ENCODE peak calls at places on chromosome 18, in seven cellular contexts. E is tibial nerve, A is fibroblast of the aortic adventitia, U is foreskin fibroblast, C is GM12865, D is B cell, P is cardiac muscle cell. S is an unnamed sample.

GRCh38 chr18:28003451-28003850 is 173.5 kb downstream of the CDH2 start:
- DNase-seq in A (peak; percentile 55), C (no peak), P (peak; percentile 62), D (no peak), E (no peak), U (peak; percentile 32), S (no peak)

GRCh38 chr18:67410075-67410474 is 106.4 kb downstream of the DSEL start:
- DNase-seq in A (no peak), E (no peak), D (no peak), P (peak; percentile 16), U (no peak), C (no peak), S (no peak)

GRCh38 chr18:78771496-78772368 is 207.9 kb upstream of the SALL3 start:
- DNase-seq in D (peak; percentile 37), A (no peak), U (no peak), E (no peak), P (no peak), C (no peak), S (no peak)

GRCh38 chr18:48032876-48033769 is 102.7 kb upstream of the SMAD2 start:
- DNase-seq in P (peak; percentile 54), A (no peak), D (no peak), C (no peak), E (no peak), U (peak; percentile 62), S (no peak)

GRCh38 chr18:22342625-22343024 is 75.1 kb downstream of the CTAGE1 start:
- DNase-seq in E (no peak), U (peak; percentile 30), A (peak; percentile 85), P (peak; percentile 69), D (no peak), C (no peak), S (no peak)

GRCh38 chr18:51076503-51076902 is 46.5 kb downstream of the SMAD4 start:
- DNase-seq in P (no peak), C (no peak), A (no peak), D (no peak), E (no peak), U (no peak), S (peak; percentile 45)

GRCh38 chr18:3703732-3704176 is 253.8 kb downstream of the TGIF1 start:
- DNase-seq in U (peak; percentile 81), A (peak; percentile 89), C (peak; percentile 17), P (peak; percentile 84), D (no peak), E (peak; percentile 71), S (peak; percentile 71)

GRCh38 chr18:47758000-47758399 is 172.5 kb downstream of the SMAD2 start:
- DNase-seq in E (no peak), U (no peak), P (no peak), A (no peak), D (no peak), C (no peak), S (no peak)

GRCh38 chr18:73520229-73520628 is 627.4 kb downstream of the FBXO15 start:
- DNase-seq in P (no peak), C (no peak), A (no peak), E (no peak), U (peak; percentile 17), D (no peak), S (no peak)

GRCh38 chr18:69196336-69196735 is 204.4 kb upstream of the DOK6 start:
- DNase-seq in U (no peak), D (no peak), E (no peak), P (no peak), C (no peak), A (no peak), S (no peak)

GRCh38 chr18:31555971-31556747 is 35.5 kb upstream of the TTR start:
- DNase-seq in D (peak; percentile 51), U (peak; percentile 77), C (peak; percentile 81), P (peak; percentile 84), A (peak; percentile 84), E (peak; percentile 71), S (no peak)

GRCh38 chr18:63779386-63779785 is 4.2 kb downstream of the SERPINB7 start:
- DNase-seq in P (no peak), A (no peak), C (no peak), D (no peak), E (no peak), U (no peak), S (no peak)

GRCh38 chr18:63578357-63578958 is 8.7 kb upstream of the SERPINB13 start:
- DNase-seq in U (peak; percentile 58), A (peak; percentile 66), C (peak; percentile 62), P (peak; percentile 56), E (peak; percentile 53), D (no peak), S (no peak)

GRCh38 chr18:78983530-78983929 is 3.9 kb downstream of the SALL3 start:
- DNase-seq in C (no peak), D (no peak), U (no peak), A (no peak), E (no peak), P (no peak), S (no peak)

GRCh38 chr18:51191139-51191717 is 6.3 kb downstream of the MEX3C start:
- DNase-seq in A (no peak), C (peak; percentile 80), D (no peak), P (no peak), E (no peak), U (no peak), S (no peak)

GRCh38 chr18:48656582-48656981 is 117.8 kb downstream of the CTIF start:
- DNase-seq in D (no peak), U (peak; percentile 76), C (no peak), P (no peak), E (no peak), A (no peak), S (no peak)

GRCh38 chr18:36333418-36333817 is 35.9 kb downstream of the FHOD3 start:
- DNase-seq in D (no peak), U (peak; percentile 87), C (peak; percentile 55), E (no peak), P (peak; percentile 91), A (peak; percentile 95), S (no peak)

GRCh38 chr18:57846258-57846657 is 43.1 kb upstream of the ATP8B1 start:
- DNase-seq in U (peak; percentile 81), P (peak; percentile 90), E (no peak), A (peak; percentile 93), D (no peak), C (no peak), S (no peak)

GRCh38 chr18:8546677-8547076 is 62.6 kb upstream of the RAB12 start:
- DNase-seq in E (no peak), P (no peak), C (no peak), A (no peak), D (no peak), U (no peak), S (no peak)

GRCh38 chr18:62632788-62633455 is 82.4 kb upstream of the PHLPP1 start:
- DNase-seq in E (no peak), P (no peak), A (no peak), C (no peak), U (peak; percentile 30), D (no peak), S (no peak)

GRCh38 chr18:42437646-42438045 is 482.6 kb downstream of the PIK3C3 start:
- DNase-seq in P (peak; percentile 55), E (no peak), A (peak; percentile 55), D (no peak), U (no peak), C (no peak), S (no peak)

GRCh38 chr18:22409445-22409844 is 8.3 kb downstream of the CTAGE1 start:
- DNase-seq in P (no peak), C (no peak), U (no peak), E (no peak), D (no peak), A (no peak), S (no peak)

GRCh38 chr18:48393776-48394175 is 15.4 kb downstream of the ZBTB7C start:
- DNase-seq in A (no peak), C (no peak), P (no peak), D (no peak), U (no peak), E (peak; percentile 55), S (no peak)

GRCh38 chr18:69658137-69658536 is 257.4 kb downstream of the DOK6 start:
- DNase-seq in A (no peak), D (no peak), C (no peak), P (peak; percentile 14), U (peak; percentile 26), E (no peak), S (no peak)

GRCh38 chr18:33355756-33356155 is 84.8 kb downstream of the CCDC178 start:
- DNase-seq in C (no peak), D (no peak), U (no peak), A (no peak), E (no peak), P (no peak), S (no peak)
- TF ChIP-seq CTCF in C (no peak), D (no peak), U (no peak), A (no peak), E (no peak), P (no peak), S (no peak)

DNA sequence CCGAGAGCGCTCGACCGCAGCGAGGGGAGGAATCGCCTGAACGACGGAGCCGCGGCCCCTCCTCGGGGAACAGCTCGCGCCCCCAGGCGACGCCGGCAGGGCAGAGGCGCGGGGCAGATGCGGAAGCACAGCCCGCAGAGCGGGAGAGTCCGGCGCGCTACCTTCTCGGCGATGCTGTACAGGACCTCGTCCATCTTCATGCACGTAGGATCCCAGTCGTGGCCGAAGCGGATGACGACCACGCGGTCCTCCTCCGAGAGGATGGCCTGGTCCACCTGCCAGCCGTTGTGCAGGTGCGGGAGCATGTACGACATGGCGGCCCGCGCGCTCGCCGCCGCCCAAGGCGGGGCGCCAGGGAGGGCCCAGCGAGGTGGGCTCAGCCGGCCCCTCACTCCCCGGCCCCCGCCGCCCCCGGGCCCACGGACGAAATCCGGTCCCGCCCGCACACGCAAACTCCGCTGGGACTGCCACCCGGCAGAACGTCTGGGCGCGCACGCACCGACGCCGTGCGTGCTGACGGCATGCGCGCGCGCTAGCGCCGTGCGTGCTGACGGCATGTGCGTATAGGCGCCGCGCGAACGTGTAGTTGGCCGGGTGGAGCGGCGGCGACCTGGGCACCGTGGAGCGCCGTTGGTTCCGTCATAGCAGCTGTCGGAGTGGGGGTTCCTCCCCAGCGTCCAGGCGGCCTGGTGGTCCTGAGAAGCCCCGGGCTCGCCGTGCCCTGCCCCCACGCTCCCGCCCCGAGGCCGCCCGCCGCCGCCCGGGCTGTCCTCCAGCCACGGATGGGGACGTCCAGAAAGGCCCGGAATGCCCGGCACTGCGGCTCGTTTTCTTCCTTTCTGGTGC is at the start of gene TXNL4A:
- DNase-seq in U (peak; percentile 96), D (peak; percentile 81), C (peak; percentile 95), E (peak; percentile 65), P (peak; percentile 92), A (peak; percentile 81), S (peak; percentile 83)
- TF ChIP-seq CTCF in U (peak; percentile 15), D (peak; percentile 58), C (peak; percentile 9), E (peak; percentile 20), P (peak; percentile 46), A (peak; percentile 38), S (no peak)

DNA sequence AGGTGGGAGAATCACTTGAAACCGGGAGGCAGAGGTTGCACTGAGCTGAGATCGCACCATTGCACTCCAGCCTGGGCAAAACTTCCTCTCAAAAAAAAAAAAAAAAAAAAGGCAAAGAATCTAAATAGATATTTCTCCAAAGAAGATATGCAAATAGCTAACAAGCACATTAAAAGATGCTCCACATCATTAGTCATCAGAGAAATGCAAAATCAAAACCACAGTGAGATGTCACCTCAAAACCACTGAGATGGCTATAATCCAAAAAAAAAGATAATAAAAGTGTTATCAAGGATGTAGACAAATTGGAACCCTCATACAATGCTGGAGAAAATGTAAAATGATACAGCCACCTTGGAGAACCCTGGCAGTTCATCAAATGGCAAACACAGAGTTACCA is 8.4 kb downstream of the ST8SIA5 start:
- DNase-seq in U (no peak), P (no peak), C (no peak), D (no peak), E (no peak), A (no peak), S (no peak)
- TF ChIP-seq CTCF in U (no peak), P (no peak), C (no peak), D (no peak), E (no peak), A (no peak), S (no peak)

GRCh38 chr18:46464926-46465655 is 191.9 kb downstream of the LOXHD1 start:
- DNase-seq in C (no peak), D (no peak), A (no peak), U (no peak), P (no peak), E (no peak), S (no peak)
- TF ChIP-seq CTCF in C (no peak), D (no peak), A (peak; percentile 19), U (peak; percentile 21), P (peak; percentile 23), E (no peak), S (peak; percentile 52)

S was measured in glutamatergic neuron.